ENCODE peak calls at places on chromosomes 3 and 15, in four cellular contexts. S is brain microvascular endothelial cell, E is AG04450, F is GM13977. O is an unnamed sample.
A peak's percentile ranks its signal among the peaks of the same experiment; 100 is the strongest.

GRCh38 chr3:46579756-46580286 is 13.7 kb upstream of the LRRC2 start:
- DNase-seq in S (no peak), E (no peak), F (no peak), O (no peak)

GRCh38 chr3:151357461-151357850 is 27.1 kb downstream of the P2RY12 start:
- DNase-seq in S (no peak), E (no peak), F (no peak), O (no peak)

GRCh38 chr15:75073197-75073596 is 49.8 kb downstream of the PPCDC start:
- DNase-seq in S (no peak), E (no peak), F (no peak), O (no peak)

GRCh38 chr15:66124626-66125025 is 128.9 kb downstream of the MEGF11 start:
- DNase-seq in S (no peak), E (no peak), F (no peak), O (no peak)

GRCh38 chr15:49718234-49718633 is 97.4 kb downstream of the DTWD1 start:
- DNase-seq in S (no peak), E (no peak), F (no peak), O (no peak)

GRCh38 chr3:4759689-4760312 is 219.4 kb upstream of the BHLHE40 start:
- DNase-seq in S (no peak), E (no peak), F (no peak), O (no peak)

GRCh38 chr3:158508481-158508880 is 62.5 kb upstream of the MLF1 start:
- DNase-seq in S (peak; percentile 35), E (peak; percentile 32), F (no peak), O (no peak)

GRCh38 chr3:48503406-48504050 is 446 bp downstream of the SHISA5 start:
- DNase-seq in S (peak; percentile 29), E (no peak), F (no peak), O (no peak)

GRCh38 chr3:38318766-38319671 is 27.6 kb upstream of the XYLB start:
- DNase-seq in S (no peak), E (no peak), F (no peak), O (no peak)

GRCh38 chr3:15520185-15520584 is 1.3 kb downstream of the COLQ start:
- DNase-seq in S (no peak), E (no peak), F (no peak), O (no peak)

GRCh38 chr15:40330368-40330836 is 6.9 kb downstream of the INAFM2 start:
- DNase-seq in S (no peak), E (no peak), F (no peak), O (no peak)

GRCh38 chr15:36571301-36571700 is 8.1 kb upstream of the CDIN1 start:
- DNase-seq in S (peak; percentile 2), E (no peak), F (no peak), O (no peak)

GRCh38 chr3:110667216-110667615 is 404.4 kb upstream of the NECTIN3 start:
- DNase-seq in S (no peak), E (no peak), F (no peak), O (no peak)

GRCh38 chr15:72487070-72487797 is 13.1 kb downstream of the ARIH1 start:
- DNase-seq in S (no peak), E (no peak), F (no peak), O (no peak)

GRCh38 chr15:99452728-99453643 is 112.8 kb upstream of the MEF2A start:
- DNase-seq in S (no peak), E (no peak), F (peak; percentile 78), O (no peak)

GRCh38 chr15:84824260-84824690 is 7.1 kb downstream of the ALPK3 start:
- DNase-seq in S (no peak), E (no peak), F (no peak), O (no peak)

GRCh38 chr15:84827246-84827645 is 10.1 kb downstream of the ALPK3 start:
- DNase-seq in S (no peak), E (no peak), F (no peak), O (no peak)

GRCh38 chr15:84828433-84828908 is 11.3 kb downstream of the ALPK3 start:
- DNase-seq in S (no peak), E (no peak), F (no peak), O (no peak)

GRCh38 chr15:84823580-84823878 is 6.4 kb downstream of the ALPK3 start:
- DNase-seq in S (no peak), E (no peak), F (no peak), O (no peak)

DNA sequence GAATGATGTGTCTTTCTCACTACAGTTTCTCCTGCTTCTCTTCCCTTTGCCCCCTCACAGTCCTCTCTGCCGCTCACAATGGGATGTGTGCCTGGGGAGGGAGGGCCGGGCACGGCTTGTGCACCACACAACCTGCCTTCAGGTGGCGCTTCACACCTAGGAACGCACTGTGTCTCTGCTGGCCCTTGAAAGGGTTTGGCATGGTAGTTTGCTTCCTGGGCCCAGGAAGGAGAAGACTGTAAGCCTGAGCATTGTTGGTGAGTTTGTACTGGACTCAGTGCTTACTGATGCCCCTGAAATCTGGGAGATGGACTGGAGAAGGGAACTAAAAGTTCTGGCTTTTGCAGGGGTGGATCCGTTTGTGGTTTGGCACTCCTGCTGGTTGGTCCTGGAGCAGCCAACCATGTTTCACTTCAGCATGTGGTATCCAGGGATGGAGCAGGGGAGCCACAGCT is 9.2 kb downstream of the ALPK3 start:
- DNase-seq in S (no peak), E (no peak), F (no peak), O (no peak)
- TF ChIP-seq CTCF in S (peak; percentile 53), E (peak; percentile 20), F (peak; percentile 58), O (peak; percentile 41)

GRCh38 chr15:38079236-38079635 is 144.8 kb downstream of the TMCO5A start:
- DNase-seq in S (no peak), E (no peak), F (no peak), O (no peak)
- TF ChIP-seq CTCF in S (no peak), E (no peak), F (no peak), O (no peak)

GRCh38 chr3:140135461-140135860 is 200.5 kb downstream of the CLSTN2 start:
- DNase-seq in S (no peak), E (no peak), F (no peak), O (no peak)
- TF ChIP-seq CTCF in S (no peak), E (no peak), F (no peak), O (no peak)

GRCh38 chr3:132008841-132009638 is 25.8 kb downstream of the CPNE4 start:
- DNase-seq in S (no peak), E (no peak), F (no peak), O (no peak)
- TF ChIP-seq CTCF in S (no peak), E (no peak), F (no peak), O (no peak)

GRCh38 chr15:41661529-41662225 is 1.5 kb downstream of the MGA start:
- DNase-seq in S (peak; percentile 56), E (peak; percentile 39), F (peak; percentile 68), O (no peak)
- TF ChIP-seq CTCF in S (no peak), E (no peak), F (no peak), O (no peak)

GRCh38 chr3:86245360-86245759 is 745.6 kb downstream of the VGLL3 start:
- DNase-seq in S (no peak), E (no peak), F (no peak), O (no peak)
- TF ChIP-seq CTCF in S (peak; percentile 44), E (no peak), F (peak; percentile 16), O (peak; percentile 43)

DNA sequence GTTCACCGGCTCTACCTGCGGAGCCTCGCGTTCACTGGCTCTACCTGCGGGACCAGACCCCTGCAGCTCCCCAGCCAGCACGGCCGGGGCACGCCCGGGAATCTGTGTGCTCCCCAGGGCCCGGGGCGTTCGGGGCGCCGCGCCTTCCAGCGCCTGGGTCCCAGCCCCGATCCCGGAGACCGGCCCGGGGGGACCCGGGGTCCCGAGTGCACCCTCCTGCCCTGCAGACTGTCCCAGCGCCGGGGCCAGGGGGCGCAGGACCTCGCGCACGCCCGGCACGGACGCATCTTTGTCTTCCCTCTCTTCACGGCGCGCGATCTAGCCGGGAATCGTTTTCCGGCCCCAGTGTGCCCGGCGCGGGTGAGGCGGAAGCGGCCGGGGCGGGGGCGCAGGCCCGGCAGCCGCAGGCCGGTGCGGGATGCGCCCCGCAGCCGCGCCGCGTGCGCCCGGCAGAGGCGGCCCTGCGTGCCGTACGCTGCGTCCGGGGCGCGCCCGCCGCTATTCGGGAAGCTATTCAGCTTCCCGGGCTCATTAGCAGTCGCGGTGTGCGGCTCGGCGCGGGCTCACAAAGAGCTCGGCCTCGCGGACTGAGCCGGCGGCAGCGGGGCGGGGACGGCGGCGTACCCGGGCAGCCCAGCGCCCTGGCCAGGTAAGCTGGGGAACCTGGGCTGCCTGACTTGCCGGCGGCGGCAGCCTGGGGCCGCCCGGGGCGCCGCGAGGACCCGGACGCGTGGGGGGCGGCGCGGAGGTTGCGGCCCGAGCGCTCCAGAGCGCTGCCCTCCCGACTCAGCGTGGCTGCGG is at the start of gene APBA2:
- DNase-seq in S (peak; percentile 18), E (no peak), F (no peak), O (no peak)
- TF ChIP-seq CTCF in S (no peak), E (no peak), F (no peak), O (peak; percentile 6)

GRCh38 chr15:94494732-94495131 is 263.4 kb downstream of the MCTP2 start:
- DNase-seq in S (no peak), E (no peak), F (no peak), O (no peak)
- TF ChIP-seq CTCF in S (no peak), E (no peak), F (no peak), O (no peak)